ENCODE peak calls at places on chromosomes 13 and 19, in four cellular contexts. N, B, A and H are unnamed samples.

GRCh38 chr19:2983351-2984195 is 6.2 kb downstream of the TLE6 start:
- DNase-seq in N (no peak), B (peak; percentile 75), A (no peak), H (no peak)

GRCh38 chr19:2168619-2169424 is 5.1 kb downstream of the DOT1L start:
- DNase-seq in N (peak; percentile 98), B (peak; percentile 96), A (peak; percentile 99), H (no peak)

GRCh38 chr19:4089400-4089908 is 22.8 kb upstream of the ZBTB7A start:
- DNase-seq in N (no peak), B (no peak), A (no peak), H (peak; percentile 84)

GRCh38 chr19:5095568-5095850 is 126.6 kb downstream of the KDM4B start:
- DNase-seq in N (no peak), B (no peak), A (no peak), H (no peak)

GRCh38 chr13:28820099-28821051 is at the start of gene MTUS2:
- DNase-seq in N (no peak), B (peak; percentile 61), A (no peak), H (no peak)

GRCh38 chr13:71148391-71148790 is 718.6 kb downstream of the DACH1 start:
- DNase-seq in N (no peak), B (no peak), A (no peak), H (no peak)

GRCh38 chr13:74193391-74193790 is 59.2 kb upstream of the KLF12 start:
- DNase-seq in N (no peak), B (no peak), A (no peak), H (no peak)

GRCh38 chr13:70338608-70339007 is 230.4 kb upstream of the KLHL1 start:
- DNase-seq in N (no peak), B (no peak), A (no peak), H (no peak)

GRCh38 chr19:30447276-30447870 is 75.2 kb downstream of the ZNF536 start:
- DNase-seq in N (no peak), B (no peak), A (no peak), H (no peak)

GRCh38 chr19:35389192-35389861 is 18.5 kb downstream of the GPR42 start:
- DNase-seq in N (no peak), B (no peak), A (peak; percentile 82), H (no peak)

GRCh38 chr13:30752991-30753616 is 17.8 kb downstream of the ALOX5AP start:
- DNase-seq in N (no peak), B (no peak), A (no peak), H (no peak)

GRCh38 chr13:113862766-113863510 is 938 bp downstream of the GAS6 start:
- DNase-seq in N (no peak), B (peak; percentile 63), A (no peak), H (no peak)

GRCh38 chr13:93199856-93200255 is 26.8 kb upstream of the GPC6 start:
- DNase-seq in N (no peak), B (no peak), A (no peak), H (no peak)

GRCh38 chr13:100175803-100176182 is 86.9 kb downstream of the PCCA start:
- DNase-seq in N (no peak), B (no peak), A (no peak), H (no peak)

GRCh38 chr19:17530586-17530985 is 19.1 kb downstream of the PGLS start:
- DNase-seq in N (no peak), B (no peak), A (peak; percentile 39), H (no peak)

GRCh38 chr19:58037927-58038687 is 4.3 kb downstream of the ZSCAN1 start:
- DNase-seq in N (no peak), B (no peak), A (no peak), H (no peak)

GRCh38 chr13:42667638-42668037 is 93.7 kb downstream of the TNFSF11 start:
- DNase-seq in N (no peak), B (no peak), A (no peak), H (no peak)

GRCh38 chr19:42386974-42387707 is 3.0 kb downstream of the CNFN start:
- DNase-seq in N (peak; percentile 73), B (peak; percentile 82), A (peak; percentile 63), H (no peak)

GRCh38 chr13:20363604-20364003 is 131.5 kb upstream of the GJB6 start:
- DNase-seq in N (no peak), B (no peak), A (no peak), H (no peak)

GRCh38 chr19:17125728-17126677 is 50.4 kb downstream of the MYO9B start:
- DNase-seq in N (no peak), B (no peak), A (no peak), H (peak; percentile 71)

GRCh38 chr19:55576746-55577145 is 3.9 kb downstream of the ZNF579 start:
- DNase-seq in N (no peak), B (no peak), A (no peak), H (no peak)

GRCh38 chr13:102724923-102725322 is 30.1 kb upstream of the METTL21C start:
- DNase-seq in N (no peak), B (peak; percentile 22), A (peak; percentile 82), H (no peak)

GRCh38 chr13:34570954-34571353 is 371.1 kb upstream of the NBEA start:
- DNase-seq in N (no peak), B (no peak), A (no peak), H (no peak)

GRCh38 chr13:101449971-101450748 is 2.3 kb upstream of the ITGBL1 start:
- DNase-seq in N (peak; percentile 42), B (no peak), A (no peak), H (no peak)

GRCh38 chr13:114065926-114066774 is 66.3 kb downstream of the RASA3 start:
- DNase-seq in N (no peak), B (no peak), A (no peak), H (no peak)

GRCh38 chr13:76969488-76970365 is 21.4 kb downstream of the ACOD1 start:
- DNase-seq in N (no peak), B (no peak), A (no peak), H (no peak)

GRCh38 chr19:48511800-48512503 is at the start of gene LMTK3:
- DNase-seq in N (no peak), B (no peak), A (no peak), H (peak; percentile 81)

GRCh38 chr13:46552888-46553520 is at the start of gene LRCH1:
- DNase-seq in N (peak; percentile 52), B (peak; percentile 94), A (peak; percentile 46), H (peak; percentile 93)

GRCh38 chr13:19838726-19839342 is 24.6 kb downstream of the ZMYM5 start:
- DNase-seq in N (no peak), B (no peak), A (no peak), H (no peak)

GRCh38 chr13:73754727-73755292 is 379.4 kb downstream of the KLF12 start:
- DNase-seq in N (peak; percentile 40), B (peak; percentile 81), A (peak; percentile 59), H (peak; percentile 28)

GRCh38 chr19:17035842-17036424 is 9.3 kb upstream of the CPAMD8 start:
- DNase-seq in N (no peak), B (no peak), A (no peak), H (no peak)

GRCh38 chr19:27974082-27974513 is 1238.9 kb downstream of the UQCRFS1 start:
- DNase-seq in N (no peak), B (peak; percentile 78), A (peak; percentile 2), H (peak; percentile 38)

GRCh38 chr19:49767380-49767779 is 579 bp downstream of the AP2A1 start:
- DNase-seq in N (no peak), B (peak; percentile 41), A (no peak), H (no peak)

GRCh38 chr13:35791191-35791902 is 314.9 kb upstream of the MAB21L1 start:
- DNase-seq in N (no peak), B (no peak), A (no peak), H (no peak)

GRCh38 chr13:50893211-50893852 is 16.3 kb upstream of the RNASEH2B start:
- DNase-seq in N (no peak), B (no peak), A (no peak), H (peak; percentile 78)

GRCh38 chr13:96819375-96819774 is 174.9 kb downstream of the OXGR1 start:
- DNase-seq in N (no peak), B (no peak), A (no peak), H (no peak)

GRCh38 chr13:96821971-96822370 is 172.3 kb downstream of the OXGR1 start:
- DNase-seq in N (no peak), B (no peak), A (no peak), H (no peak)

GRCh38 chr13:96824110-96824509 is 170.2 kb downstream of the OXGR1 start:
- DNase-seq in N (no peak), B (no peak), A (no peak), H (no peak)

GRCh38 chr13:96821381-96821780 is 172.9 kb downstream of the OXGR1 start:
- DNase-seq in N (no peak), B (no peak), A (no peak), H (no peak)

GRCh38 chr13:96822900-96823299 is 171.4 kb downstream of the OXGR1 start:
- DNase-seq in N (peak; percentile 54), B (peak; percentile 60), A (peak; percentile 50), H (no peak)
- TF ChIP-seq CTCF in N (peak; percentile 42), B (peak; percentile 47), A (peak; percentile 83), H (peak; percentile 28)

DNA sequence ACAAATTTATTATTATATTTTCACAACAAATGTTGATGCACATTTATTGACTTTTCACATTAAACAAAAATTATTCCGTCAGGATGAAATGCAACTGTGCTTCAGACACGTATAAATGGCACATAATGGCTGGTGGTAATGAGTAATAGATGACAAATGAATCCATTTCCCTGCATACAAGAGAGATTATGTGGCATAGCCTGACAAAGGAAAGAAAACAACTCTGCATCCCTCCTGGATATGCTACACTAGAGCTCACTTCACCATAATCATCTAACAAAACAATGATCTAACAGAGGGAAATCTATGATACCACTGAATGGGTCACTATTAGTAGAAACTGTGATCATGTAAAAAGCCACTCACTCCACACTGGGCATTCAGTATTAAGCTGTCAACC is 1498.4 kb downstream of the EFNB2 start:
- DNase-seq in N (no peak), B (no peak), A (no peak), H (no peak)
- H3K4me1 ChIP-seq in N (no peaks in the 10 kb centered on the region), B (no peaks in the 10 kb centered on the region), A (no peaks in the 10 kb centered on the region), H (no peaks in the 10 kb centered on the region)

GRCh38 chr19:15454371-15454800 is 4.6 kb upstream of the WIZ start:
- DNase-seq in N (no peak), B (no peak), A (no peak), H (no peak)

GRCh38 chr19:15456441-15456840 is 6.7 kb upstream of the WIZ start:
- DNase-seq in N (no peak), B (no peak), A (no peak), H (no peak)

GRCh38 chr19:15456871-15457700 is 7.3 kb downstream of the RASAL3 start:
- DNase-seq in N (peak; percentile 27), B (peak; percentile 43), A (no peak), H (no peak)

GRCh38 chr19:15455996-15456395 is 6.2 kb upstream of the WIZ start:
- DNase-seq in N (no peak), B (no peak), A (no peak), H (no peak)

GRCh38 chr19:15457701-15458484 is 6.5 kb downstream of the RASAL3 start:
- DNase-seq in N (no peak), B (no peak), A (no peak), H (no peak)
- TF ChIP-seq EZH2 in N (no peak), B (no peak), A (no peak), H (no peak)

DNA sequence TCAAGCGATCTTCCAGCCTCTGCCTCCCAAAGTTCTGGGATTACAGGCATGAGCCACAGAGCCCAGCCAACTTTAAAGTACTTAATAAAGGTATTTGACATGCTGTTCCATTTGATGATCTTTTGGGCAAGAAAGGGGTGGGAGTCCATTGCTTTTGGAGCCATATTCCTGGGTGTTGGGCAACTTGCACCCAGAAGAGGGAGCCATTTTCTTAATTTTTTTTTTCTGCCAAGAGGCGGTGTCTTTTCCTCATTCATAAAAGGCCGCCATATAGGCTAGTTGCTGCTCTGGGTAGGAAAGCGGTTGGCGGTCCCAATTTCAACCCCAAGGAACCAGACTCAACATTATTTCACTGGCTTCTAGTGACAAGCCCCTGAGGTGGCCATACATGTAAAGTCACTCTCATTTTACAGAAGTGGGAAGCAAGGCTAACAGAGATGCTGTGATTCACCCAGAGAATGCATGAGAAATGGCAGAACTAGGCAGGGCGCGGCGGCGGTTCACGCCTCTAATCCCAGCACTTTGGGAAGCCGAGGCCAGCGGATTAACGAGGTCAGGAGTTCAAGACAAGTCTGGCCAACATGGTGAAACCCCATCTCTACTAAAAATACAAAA is 139.6 kb downstream of the CACNA1A start:
- DNase-seq in N (peak; percentile 51), B (no peak), A (no peak), H (no peak)
- TF ChIP-seq CTCF in N (peak; percentile 93), B (peak; percentile 32), A (peak; percentile 32), H (peak; percentile 39)